ENCODE peak calls at places on chromosome 14, in seven cellular contexts. I is SK-N-SH, W is HCT116, D is GM12878, N is H1, H is K562, V is HepG2. Z is an unnamed sample. For H3K4me1, the result is how much of the 10 kb centered on the place peaks cover.

GRCh38 chr14:55092326-55092725 is 36.7 kb upstream of the LGALS3 start:
- DNase-seq in I (peak), H (no peak), V (no peak), D (no peak), N (no peak), W (no peak), Z (no peak)

GRCh38 chr14:28468191-28469151 is 298.1 kb upstream of the FOXG1 start:
- DNase-seq in H (no peak), I (no peak), D (no peak), V (no peak), N (no peak), W (no peak), Z (no peak)

GRCh38 chr14:83467811-83468210 is 1934.2 kb upstream of the SEL1L start:
- DNase-seq in D (no peak), V (no peak), W (no peak), H (no peak), I (no peak), N (no peak), Z (no peak)

GRCh38 chr14:106518054-106518943 is 991.9 kb downstream of the TMEM121 start:
- DNase-seq in W (no peak), D (no peak), N (no peak), V (no peak), H (peak), I (peak), Z (no peak)

GRCh38 chr14:61153914-61154545 is 127.1 kb downstream of the TMEM30B start:
- DNase-seq in D (no peak), H (no peak), W (no peak), I (no peak), N (no peak), V (no peak), Z (no peak)

GRCh38 chr14:98140862-98141261 is 1131.1 kb downstream of the BCL11B start:
- DNase-seq in I (no peak), H (no peak), N (no peak), W (no peak), D (no peak), V (no peak), Z (no peak)

GRCh38 chr14:38430522-38430921 is 174.6 kb upstream of the CLEC14A start:
- DNase-seq in V (no peak), D (no peak), N (no peak), H (no peak), I (no peak), W (no peak), Z (no peak)

GRCh38 chr14:105398726-105399440 is 545 bp downstream of the TEX22 start:
- DNase-seq in D (no peak), I (peak), H (peak), N (no peak), W (no peak), V (peak), Z (peak)

GRCh38 chr14:25833341-25834121 is 764.3 kb downstream of the NOVA1 start:
- DNase-seq in N (no peak), I (peak), H (peak), D (no peak), V (peak), W (no peak), Z (peak)

GRCh38 chr14:97021571-97022171 is 224.5 kb downstream of the VRK1 start:
- DNase-seq in V (no peak), D (no peak), H (peak), N (no peak), W (peak), I (no peak), Z (no peak)

GRCh38 chr14:50766338-50766886 is 64.5 kb downstream of the NIN start:
- DNase-seq in I (no peak), V (no peak), H (no peak), N (no peak), D (no peak), W (no peak), Z (no peak)

GRCh38 chr14:104781271-104782077 is 14.1 kb downstream of the AKT1 start:
- DNase-seq in N (no peak), W (no peak), H (no peak), V (no peak), D (no peak), I (no peak), Z (no peak)

GRCh38 chr14:66422019-66422946 is 63.9 kb upstream of the CCDC196 start:
- DNase-seq in H (no peak), W (no peak), D (no peak), I (no peak), N (no peak), V (no peak), Z (no peak)

GRCh38 chr14:94681300-94682060 is 69.3 kb downstream of the SERPINA3 start:
- DNase-seq in V (peak), N (no peak), I (peak), D (no peak), H (peak), W (peak), Z (peak)

GRCh38 chr14:24233538-24233866 is 773 bp downstream of the GMPR2 start:
- DNase-seq in V (peak), I (no peak), W (no peak), N (no peak), D (no peak), H (peak), Z (no peak)

GRCh38 chr14:32761381-32761968 is 177.2 kb upstream of the NPAS3 start:
- DNase-seq in W (no peak), I (no peak), H (no peak), N (no peak), V (no peak), D (no peak), Z (no peak)

GRCh38 chr14:24072436-24072835 is 1.1 kb downstream of the CPNE6 start:
- DNase-seq in N (no peak), D (no peak), V (no peak), W (no peak), I (no peak), H (no peak), Z (no peak)

GRCh38 chr14:76430017-76430416 is 54.1 kb downstream of the ESRRB start:
- DNase-seq in H (no peak), W (no peak), I (no peak), D (no peak), N (no peak), V (no peak), Z (no peak)

GRCh38 chr14:23335623-23336022 is 14.4 kb downstream of the PABPN1 start:
- DNase-seq in W (no peak), V (no peak), I (no peak), H (peak), D (no peak), N (no peak), Z (no peak)

GRCh38 chr14:72855913-72856312 is 38.0 kb downstream of the DPF3 start:
- DNase-seq in V (no peak), I (no peak), H (no peak), D (peak), W (no peak), N (no peak), Z (no peak)

GRCh38 chr14:98176910-98177309 is 1095.1 kb downstream of the BCL11B start:
- DNase-seq in N (no peak), V (no peak), W (no peak), H (no peak), I (no peak), D (no peak), Z (no peak)

GRCh38 chr14:30223385-30223785 is 295.7 kb upstream of the PRKD1 start:
- DNase-seq in N (no peak), H (peak), D (no peak), V (peak), I (no peak), W (peak), Z (no peak)

GRCh38 chr14:69274321-69274720 is 14.4 kb downstream of the GALNT16 start:
- DNase-seq in N (no peak), D (no peak), W (no peak), I (no peak), V (no peak), H (no peak), Z (no peak)

GRCh38 chr14:28746247-28746646 is 20.3 kb upstream of the FOXG1 start:
- DNase-seq in D (no peak), I (no peak), V (no peak), N (no peak), W (no peak), H (no peak), Z (no peak)

GRCh38 chr14:21428930-21429329 is 27.0 kb downstream of the CHD8 start:
- DNase-seq in H (no peak), W (no peak), V (no peak), N (no peak), D (no peak), I (no peak), Z (no peak)

GRCh38 chr14:96929969-96930368 is 132.8 kb downstream of the VRK1 start:
- DNase-seq in D (no peak), N (no peak), W (no peak), V (no peak), H (no peak), I (no peak), Z (no peak)

GRCh38 chr14:35701531-35701930 is 107.6 kb downstream of the RALGAPA1 start:
- DNase-seq in D (no peak), H (no peak), I (no peak), W (no peak), V (no peak), N (no peak), Z (no peak)

GRCh38 chr14:85934123-85934885 is 404.4 kb downstream of the FLRT2 start:
- DNase-seq in N (no peak), H (peak), D (peak), V (peak), W (no peak), I (peak), Z (no peak)

GRCh38 chr14:67187826-67188225 is 1.4 kb upstream of the GARIN2 start:
- DNase-seq in W (peak), N (no peak), H (no peak), D (no peak), V (no peak), I (no peak), Z (no peak)

GRCh38 chr14:68794130-68794855 is 1.4 kb upstream of the ZFP36L1 start:
- DNase-seq in W (no peak), N (no peak), H (peak), V (peak), D (no peak), I (peak), Z (no peak)

GRCh38 chr14:78448483-78449094 is 278.4 kb downstream of the NRXN3 start:
- DNase-seq in H (peak), N (peak), V (peak), W (peak), D (peak), I (peak), Z (peak)

GRCh38 chr14:42629553-42629952 is 1022.9 kb downstream of the LRFN5 start:
- DNase-seq in W (no peak), N (no peak), V (no peak), H (no peak), I (no peak), D (no peak), Z (no peak)

GRCh38 chr14:97946291-97946690 is 1149.1 kb downstream of the VRK1 start:
- DNase-seq in W (no peak), V (no peak), N (peak), D (no peak), I (no peak), H (no peak), Z (no peak)

GRCh38 chr14:39109893-39110715 is 4.0 kb upstream of the GEMIN2 start:
- DNase-seq in W (no peak), H (peak), V (no peak), N (no peak), I (no peak), D (no peak), Z (no peak)

GRCh38 chr14:72625689-72626088 is 268.2 kb downstream of the DPF3 start:
- DNase-seq in N (no peak), W (no peak), H (no peak), D (peak), I (no peak), V (no peak), Z (no peak)

DNA sequence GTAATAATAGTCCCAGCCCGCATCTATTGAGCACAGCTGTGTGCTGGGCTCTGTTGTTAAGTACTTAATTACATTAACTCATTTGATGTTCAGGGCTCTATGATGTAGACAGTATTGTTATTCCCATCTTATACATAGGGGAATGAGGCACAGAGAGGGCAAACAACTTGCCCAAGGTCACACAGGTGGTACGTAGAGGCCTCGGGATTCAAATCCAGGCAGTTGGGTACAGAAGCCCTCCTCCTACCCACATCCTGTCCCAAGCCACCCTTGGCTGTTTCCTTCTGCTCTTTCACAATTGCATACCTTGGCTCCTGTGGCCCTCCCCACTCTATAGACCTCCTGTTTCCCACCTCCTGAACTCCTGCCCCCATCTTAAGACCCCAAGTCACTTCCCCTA is 10.0 kb upstream of the GPR68 start:
- DNase-seq in W (no peak), N (no peak), I (no peak), D (no peak), H (no peak), V (no peak), Z (no peak)
- TF ChIP-seq YY1 in W (no peak), N (no peak), I (no peak), D (no peak), H (no peak), V (no peak), Z (no peak)

GRCh38 chr14:103393687-103394626 is 8.7 kb downstream of the MARK3 start:
- DNase-seq in N (no peak), D (no peak), H (peak), V (no peak), I (peak), W (no peak), Z (no peak)
- H3K4me1 ChIP-seq in N (under half), D (under half), H (under half), V (under half), I (under half), W (under half), Z (under half)

GRCh38 chr14:51849095-51849494 is 11.3 kb upstream of the GNG2 start:
- DNase-seq in N (no peak), H (no peak), I (no peak), D (no peak), V (no peak), W (no peak), Z (no peak)
- TF ChIP-seq YY1 in N (no peak), H (no peak), I (no peak), D (peak), V (no peak), W (no peak), Z (no peak)

DNA sequence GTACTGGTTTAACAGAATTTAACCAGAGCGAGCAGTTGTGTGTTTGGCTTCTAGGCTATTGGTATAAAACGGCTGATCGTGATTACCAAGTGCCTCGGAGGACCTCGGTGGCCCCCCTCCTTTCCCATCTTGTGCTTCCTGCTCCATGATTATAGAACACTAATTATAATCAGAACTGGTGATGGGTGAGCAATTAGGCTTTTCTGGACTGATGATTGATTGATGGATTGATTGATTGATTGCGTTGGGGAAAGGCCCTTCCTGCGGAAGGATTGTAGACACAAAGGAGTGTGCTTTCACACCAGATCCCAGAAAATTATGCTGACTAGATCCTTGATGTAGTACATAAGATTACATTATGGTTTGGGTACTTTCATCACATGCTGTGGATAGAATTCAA is 8.3 kb downstream of the PELI2 start:
- DNase-seq in W (no peak), N (no peak), D (no peak), H (no peak), V (no peak), I (no peak), Z (no peak)
- H3K4me1 ChIP-seq in W (under half), N (under half), D (under half), H (under half), V (under half), I (under half), Z (under half)

DNA sequence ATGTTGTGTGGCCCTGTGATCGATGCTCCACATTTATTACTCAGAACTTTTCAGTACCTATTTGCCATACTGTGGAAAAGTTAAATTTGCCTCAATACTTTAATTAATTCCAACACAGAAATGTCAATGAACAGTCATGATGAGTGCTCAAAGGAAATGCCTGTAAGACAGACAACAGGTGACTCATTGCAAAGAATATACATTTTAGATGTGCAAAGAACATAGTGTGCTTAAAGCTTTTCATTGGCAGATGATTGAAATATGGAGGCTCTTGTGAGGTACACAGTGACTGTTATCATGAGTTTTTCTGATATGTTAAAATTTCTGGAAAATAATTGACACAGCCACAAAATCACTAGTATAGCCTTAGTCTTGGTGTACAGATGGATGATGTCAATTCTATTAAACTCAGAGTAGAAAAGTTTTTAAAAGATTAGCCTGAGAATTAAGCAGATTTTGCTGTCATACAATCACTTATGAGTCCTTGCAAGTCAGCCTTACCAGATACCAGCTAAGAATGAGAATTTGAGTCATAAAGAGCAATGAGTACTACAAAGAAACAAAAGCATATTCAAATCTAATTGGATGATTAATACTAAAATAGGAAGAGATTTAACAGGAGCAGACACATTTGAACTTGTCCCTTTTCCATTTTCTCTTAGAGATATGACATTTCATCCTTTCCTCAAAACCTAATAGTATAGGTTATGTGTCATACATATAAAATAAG is 544.1 kb downstream of the KCNH5 start:
- DNase-seq in H (no peak), W (no peak), V (no peak), D (no peak), I (no peak), N (no peak), Z (no peak)
- TF ChIP-seq YY1 in H (no peak), W (no peak), V (no peak), D (no peak), I (no peak), N (no peak), Z (no peak)

GRCh38 chr14:64760146-64760755 is 56.0 kb downstream of the PLEKHG3 start:
- DNase-seq in W (peak), I (peak), H (peak), V (peak), N (no peak), D (no peak), Z (no peak)
- H3K4me1 ChIP-seq in W (under half), I (half or more), H (under half), V (under half), N (under half), D (under half), Z (under half)

DNA sequence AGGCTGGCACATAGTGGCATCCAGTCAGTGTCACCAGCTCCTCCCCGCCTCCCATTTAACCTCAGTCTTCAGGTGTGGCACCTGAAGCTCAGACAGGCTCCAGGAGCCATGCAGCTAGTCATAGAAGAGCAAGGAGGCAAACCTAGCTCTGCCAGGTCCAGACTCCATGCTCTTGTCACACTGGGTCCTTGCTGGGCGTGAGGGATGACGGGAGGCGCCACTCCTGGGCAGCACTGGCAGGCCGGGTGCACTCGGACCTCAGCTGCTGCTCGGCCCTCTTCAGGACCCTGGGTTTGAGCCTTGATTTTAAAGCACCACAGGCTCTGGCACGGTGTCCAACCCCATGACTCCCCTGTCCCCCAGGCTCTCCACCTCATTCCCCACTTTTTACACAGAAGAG is 24.1 kb downstream of the ITPK1 start:
- DNase-seq in I (no peak), V (no peak), N (no peak), D (no peak), H (no peak), W (no peak), Z (no peak)
- TF ChIP-seq YY1 in I (no peak), V (no peak), N (no peak), D (no peak), H (no peak), W (no peak), Z (no peak)

GRCh38 chr14:100386846-100387245 is 63.7 kb downstream of the SLC25A47 start:
- DNase-seq in H (no peak), N (no peak), W (no peak), V (no peak), I (no peak), D (no peak), Z (no peak)
- H3K4me1 ChIP-seq in H (under half), N (under half), W (under half), V (under half), I (half or more), D (under half), Z (under half)

GRCh38 chr14:87748558-87748957 is 244.4 kb downstream of the GALC start:
- DNase-seq in W (no peak), D (no peak), N (no peak), V (no peak), I (no peak), H (no peak), Z (no peak)

GRCh38 chr14:87745507-87746118 is 247.4 kb downstream of the GALC start:
- DNase-seq in I (peak), H (peak), V (peak), N (peak), W (peak), D (no peak), Z (peak)
- TF ChIP-seq YY1 in I (no peak), H (no peak), V (no peak), N (no peak), W (no peak), D (peak), Z (no peak)

GRCh38 chr14:102086972-102087761 is at the start of gene HSP90AA1:
- DNase-seq in D (peak), V (peak), W (peak), N (peak), H (peak), I (peak), Z (peak)

GRCh38 chr14:102085503-102085902 is 1.3 kb downstream of the HSP90AA1 start:
- DNase-seq in H (no peak), W (no peak), N (no peak), I (no peak), V (no peak), D (no peak), Z (no peak)

GRCh38 chr14:102084931-102085330 is 1.9 kb downstream of the HSP90AA1 start:
- DNase-seq in H (no peak), V (no peak), I (no peak), N (no peak), D (no peak), W (no peak), Z (no peak)

GRCh38 chr14:102087762-102088011 is 843 bp upstream of the HSP90AA1 start:
- DNase-seq in W (no peak), D (no peak), N (no peak), V (no peak), H (no peak), I (no peak), Z (no peak)

DNA sequence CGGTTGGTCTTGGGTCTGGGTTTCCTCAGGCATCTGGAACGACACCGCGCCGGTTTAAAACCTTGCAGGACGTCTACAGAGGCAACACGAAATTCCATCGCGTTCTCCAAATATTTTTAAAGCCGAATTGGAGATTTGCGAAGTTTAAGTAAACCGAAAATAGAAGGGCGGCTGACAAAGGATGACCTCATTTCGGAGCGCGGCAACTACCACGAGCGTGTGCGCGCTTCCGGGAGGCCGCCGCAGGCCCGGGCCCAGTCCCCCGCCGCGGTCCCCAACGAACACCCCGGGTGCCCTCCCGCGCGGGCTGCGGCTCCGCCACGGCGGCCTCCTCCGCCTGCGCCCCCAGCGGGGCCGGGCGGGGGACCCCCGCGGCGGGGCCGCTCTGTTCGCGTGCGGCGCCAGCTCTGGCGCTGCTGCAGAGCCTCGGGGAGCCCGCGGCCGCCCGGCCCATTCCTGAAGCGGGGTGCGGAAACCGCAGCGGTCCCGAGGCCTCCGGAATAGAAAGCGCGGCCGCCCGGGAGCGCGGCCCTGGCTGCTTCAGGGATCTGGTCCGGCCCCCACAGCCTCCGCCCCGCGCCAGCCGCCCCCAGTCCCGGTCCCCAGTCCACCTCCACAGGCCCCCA is 385 bp downstream of the HSP90AA1 start:
- DNase-seq in N (no peak), D (no peak), V (no peak), H (peak), I (peak), W (no peak), Z (no peak)
- H3K4me1 ChIP-seq in N (under half), D (under half), V (half or more), H (under half), I (under half), W (under half), Z (under half)

Z was measured in NT2/D1.